ENCODE peak calls at places on chromosomes 5 and 9, in eight cellular contexts. T is AG04450; R is activated gamma-delta T cell treated with Interleukin-2 at 50 U/mL for 16 hours; Z is GM20000; X is fibroblast of lung; L is ecto neural progenitor cell; U is GOT3; C is activated CD4-positive, CD25-positive, alpha-beta regulatory T cell. K is an unnamed sample.

GRCh38 chr9:5892456-5893133 is 1.9 kb downstream of the MLANA start:
- DNase-seq in T (no peak), R (no peak), Z (no peak), X (no peak), L (no peak), U (no peak), C (no peak), K (no peak)

GRCh38 chr9:116422119-116422979 is 264.8 kb upstream of the TRIM32 start:
- DNase-seq in T (no peak), R (no peak), Z (no peak), X (no peak), L (no peak), U (no peak), C (no peak), K (no peak)

GRCh38 chr9:96523429-96523828 is 73.5 kb downstream of the HABP4 start:
- DNase-seq in T (no peak), R (no peak), Z (no peak), X (no peak), L (no peak), U (no peak), C (no peak), K (no peak)

GRCh38 chr5:127959152-127959764 is 124.3 kb upstream of the SLC12A2 start:
- DNase-seq in T (peak; percentile 67), R (peak; percentile 5), Z (no peak), X (peak; percentile 81), L (no peak), U (no peak), C (no peak), K (no peak)

GRCh38 chr5:171984748-171985419 is 21.6 kb downstream of the FBXW11 start:
- DNase-seq in T (peak; percentile 86), R (peak; percentile 50), Z (no peak), X (peak; percentile 60), L (no peak), U (no peak), C (no peak), K (no peak)

GRCh38 chr9:126131066-126132010 is 195.3 kb upstream of the MVB12B start:
- DNase-seq in T (no peak), R (no peak), Z (no peak), X (no peak), L (peak; percentile 37), U (no peak), C (no peak), K (no peak)

GRCh38 chr5:164301136-164301535 is 795.7 kb downstream of the MAT2B start:
- DNase-seq in T (no peak), R (no peak), Z (no peak), X (no peak), L (no peak), U (no peak), C (no peak), K (no peak)

GRCh38 chr9:81490605-81491331 is 198.6 kb downstream of the TLE1 start:
- DNase-seq in T (no peak), R (no peak), Z (no peak), X (peak; percentile 86), L (no peak), U (no peak), C (no peak), K (no peak)

GRCh38 chr5:54159153-54159836 is 151.1 kb downstream of the ARL15 start:
- DNase-seq in T (no peak), R (no peak), Z (peak; percentile 13), X (peak; percentile 14), L (no peak), U (no peak), C (no peak), K (no peak)

K was measured in GM12878.